ENCODE peak calls at places on chromosomes 4 and X, in seven cellular contexts. X is AG10803, M is cerebellum, V is AG04449, L is GM06990, B is RCC 7860, Y is MCF 10A. E is an unnamed sample.

GRCh38 chr4:102223461-102223860 is 121.8 kb downstream of the SLC39A8 start:
- DNase-seq in X (no peak), M (no peak), V (no peak), L (no peak), B (no peak), Y (no peak), E (no peak)

GRCh38 chrX:15242899-15243555 is 26.9 kb downstream of the ASB9 start:
- DNase-seq in X (peak), M (peak), V (no peak), L (peak), B (no peak), Y (peak), E (no peak)

GRCh38 chr4:25378130-25378743 is 1.2 kb downstream of the ANAPC4 start:
- DNase-seq in X (no peak), M (no peak), V (no peak), L (no peak), B (no peak), Y (no peak), E (no peak)

GRCh38 chr4:114563536-114564315 is 34.9 kb upstream of the UGT8 start:
- DNase-seq in X (peak), M (no peak), V (no peak), L (no peak), B (peak), Y (peak), E (no peak)

GRCh38 chr4:75432683-75433082 is 81.5 kb downstream of the RCHY1 start:
- DNase-seq in X (peak), M (no peak), V (no peak), L (no peak), B (peak), Y (peak), E (no peak)

GRCh38 chr4:16860506-16860905 is 37.9 kb downstream of the LDB2 start:
- DNase-seq in X (peak), M (no peak), V (peak), L (no peak), B (no peak), Y (peak), E (no peak)

GRCh38 chr4:185335579-185335978 is 60.1 kb downstream of the LRP2BP start:
- DNase-seq in X (no peak), M (no peak), V (no peak), L (no peak), B (no peak), Y (no peak), E (no peak)

GRCh38 chr4:7841071-7841470 is 98.6 kb downstream of the AFAP1 start:
- DNase-seq in X (no peak), M (no peak), V (no peak), L (no peak), B (no peak), Y (no peak), E (no peak)

GRCh38 chrX:49627030-49627777 is 28.4 kb downstream of the GAGE1 start:
- DNase-seq in X (peak), M (no peak), V (no peak), L (peak), B (no peak), Y (no peak), E (no peak)

GRCh38 chr4:85078016-85078415 is 111.5 kb upstream of the WDFY3 start:
- DNase-seq in X (no peak), M (no peak), V (no peak), L (no peak), B (no peak), Y (no peak), E (no peak)

GRCh38 chr4:135192746-135193535 is 991.4 kb upstream of the PABPC4L start:
- DNase-seq in X (no peak), M (no peak), V (no peak), L (no peak), B (no peak), Y (no peak), E (no peak)

GRCh38 chrX:40156472-40157227 is 58.9 kb upstream of the BCOR start:
- DNase-seq in X (no peak), M (no peak), V (no peak), L (no peak), B (no peak), Y (no peak), E (no peak)

GRCh38 chr4:4386736-4387392 is at the start of gene NSG1:
- DNase-seq in X (peak), M (peak), V (no peak), L (no peak), B (no peak), Y (peak), E (no peak)

GRCh38 chr4:26094911-26095310 is 180.9 kb downstream of the SMIM20 start:
- DNase-seq in X (no peak), M (no peak), V (no peak), L (no peak), B (no peak), Y (no peak), E (no peak)

GRCh38 chr4:183444953-183445543 is 612 bp downstream of the CDKN2AIP start:
- DNase-seq in X (peak), M (no peak), V (no peak), L (no peak), B (no peak), Y (no peak), E (no peak)

GRCh38 chrX:68808686-68809357 is 20.0 kb upstream of the EFNB1 start:
- DNase-seq in X (peak), M (no peak), V (no peak), L (no peak), B (no peak), Y (no peak), E (no peak)

GRCh38 chr4:78369691-78370090 is 181.9 kb upstream of the ANXA3 start:
- DNase-seq in X (peak), M (no peak), V (no peak), L (no peak), B (no peak), Y (no peak), E (no peak)

GRCh38 chrX:70481424-70481823 is 36.8 kb downstream of the DLG3 start:
- DNase-seq in X (no peak), M (no peak), V (no peak), L (no peak), B (no peak), Y (no peak), E (no peak)

GRCh38 chr4:87326460-87326859 is 3.8 kb upstream of the HSD17B13 start:
- DNase-seq in X (no peak), M (no peak), V (no peak), L (no peak), B (no peak), Y (no peak), E (no peak)

GRCh38 chrX:122154019-122154418 is 1030.1 kb upstream of the GRIA3 start:
- DNase-seq in X (no peak), M (no peak), V (no peak), L (no peak), B (no peak), Y (no peak), E (no peak)

GRCh38 chr4:120399846-120400245 is 333.2 kb upstream of the MAD2L1 start:
- DNase-seq in X (no peak), M (no peak), V (no peak), L (no peak), B (no peak), Y (no peak), E (no peak)

GRCh38 chrX:331145-331771 is 12.7 kb upstream of the GTPBP6 start:
- DNase-seq in X (peak), M (no peak), V (no peak), L (no peak), B (no peak), Y (no peak), E (no peak)

GRCh38 chr4:4651811-4652609 is 110.2 kb upstream of the STX18 start:
- DNase-seq in X (no peak), M (no peak), V (no peak), L (no peak), B (no peak), Y (no peak), E (no peak)